ENCODE peak calls at places on chromosomes 2 and 18, in six cellular contexts. One of them, this sample, is unnamed.

GRCh38 chr18:31684279-31685096 is at the start of gene B4GALT6:
- DNase-seq in astrocyte of the spinal cord: peak; percentile 43
- DNase-seq in cardiac muscle cell: peak; percentile 34
- DNase-seq in progenitor cell of endocrine pancreas: peak; percentile 49
- DNase-seq in K562: peak; percentile 19
- DNase-seq in heart right ventricle: peak; percentile 11
- DNase-seq in this sample: no peak

GRCh38 chr2:151887164-151887563 is 58.9 kb upstream of the ARL5A start:
- DNase-seq in astrocyte of the spinal cord: no peak
- DNase-seq in cardiac muscle cell: no peak
- DNase-seq in progenitor cell of endocrine pancreas: no peak
- DNase-seq in K562: no peak
- DNase-seq in heart right ventricle: no peak
- DNase-seq in this sample: no peak

GRCh38 chr18:28183418-28184078 is 6.6 kb upstream of the CDH2 start:
- DNase-seq in astrocyte of the spinal cord: no peak
- DNase-seq in cardiac muscle cell: peak; percentile 47
- DNase-seq in progenitor cell of endocrine pancreas: no peak
- DNase-seq in K562: no peak
- DNase-seq in heart right ventricle: no peak
- DNase-seq in this sample: no peak

GRCh38 chr2:158889135-158889853 is 79.1 kb upstream of the TANC1 start:
- DNase-seq in astrocyte of the spinal cord: no peak
- DNase-seq in cardiac muscle cell: no peak
- DNase-seq in progenitor cell of endocrine pancreas: no peak
- DNase-seq in K562: no peak
- DNase-seq in heart right ventricle: no peak
- DNase-seq in this sample: no peak

GRCh38 chr2:44789971-44790721 is 151.4 kb upstream of the SIX3 start:
- DNase-seq in astrocyte of the spinal cord: no peak
- DNase-seq in cardiac muscle cell: no peak
- DNase-seq in progenitor cell of endocrine pancreas: no peak
- DNase-seq in K562: no peak
- DNase-seq in heart right ventricle: no peak
- DNase-seq in this sample: no peak

GRCh38 chr2:55585451-55586079 is 31.9 kb downstream of the PPP4R3B start:
- DNase-seq in astrocyte of the spinal cord: peak; percentile 77
- DNase-seq in cardiac muscle cell: peak; percentile 81
- DNase-seq in progenitor cell of endocrine pancreas: no peak
- DNase-seq in K562: no peak
- DNase-seq in heart right ventricle: no peak
- DNase-seq in this sample: no peak

GRCh38 chr2:167342769-167343168 is 454.5 kb downstream of the XIRP2 start:
- DNase-seq in astrocyte of the spinal cord: peak; percentile 18
- DNase-seq in cardiac muscle cell: peak; percentile 14
- DNase-seq in progenitor cell of endocrine pancreas: no peak
- DNase-seq in K562: no peak
- DNase-seq in heart right ventricle: no peak
- DNase-seq in this sample: no peak

GRCh38 chr2:241788572-241788971 is 11.9 kb downstream of the GAL3ST2 start:
- DNase-seq in astrocyte of the spinal cord: no peak
- DNase-seq in cardiac muscle cell: no peak
- DNase-seq in progenitor cell of endocrine pancreas: no peak
- DNase-seq in K562: no peak
- DNase-seq in heart right ventricle: no peak
- DNase-seq in this sample: no peak

GRCh38 chr18:48308027-48308635 is 101.1 kb downstream of the ZBTB7C start:
- DNase-seq in astrocyte of the spinal cord: no peak
- DNase-seq in cardiac muscle cell: no peak
- DNase-seq in progenitor cell of endocrine pancreas: no peak
- DNase-seq in K562: no peak
- DNase-seq in heart right ventricle: no peak
- DNase-seq in this sample: no peak

GRCh38 chr2:17709897-17710296 is 43.7 kb downstream of the SMC6 start:
- DNase-seq in astrocyte of the spinal cord: no peak
- DNase-seq in cardiac muscle cell: no peak
- DNase-seq in progenitor cell of endocrine pancreas: no peak
- DNase-seq in K562: no peak
- DNase-seq in heart right ventricle: no peak
- DNase-seq in this sample: no peak

GRCh38 chr2:20609349-20609994 is 41.4 kb downstream of the HS1BP3 start:
- DNase-seq in astrocyte of the spinal cord: peak; percentile 72
- DNase-seq in cardiac muscle cell: peak; percentile 88
- DNase-seq in progenitor cell of endocrine pancreas: no peak
- DNase-seq in K562: no peak
- DNase-seq in heart right ventricle: peak; percentile 80
- DNase-seq in this sample: no peak

GRCh38 chr2:102297891-102298290 is 13.5 kb upstream of the IL1RL1 start:
- DNase-seq in astrocyte of the spinal cord: no peak
- DNase-seq in cardiac muscle cell: peak; percentile 92
- DNase-seq in progenitor cell of endocrine pancreas: no peak
- DNase-seq in K562: no peak
- DNase-seq in heart right ventricle: no peak
- DNase-seq in this sample: no peak

GRCh38 chr2:122481717-122482116 is 726.3 kb downstream of the TSN start:
- DNase-seq in astrocyte of the spinal cord: no peak
- DNase-seq in cardiac muscle cell: peak; percentile 68
- DNase-seq in progenitor cell of endocrine pancreas: no peak
- DNase-seq in K562: no peak
- DNase-seq in heart right ventricle: no peak
- DNase-seq in this sample: no peak

GRCh38 chr2:111986116-111986900 is 68.8 kb upstream of the TMEM87B start:
- DNase-seq in astrocyte of the spinal cord: peak; percentile 18
- DNase-seq in cardiac muscle cell: no peak
- DNase-seq in progenitor cell of endocrine pancreas: no peak
- DNase-seq in K562: no peak
- DNase-seq in heart right ventricle: no peak
- DNase-seq in this sample: no peak

GRCh38 chr2:192146069-192147006 is 48.4 kb downstream of the TMEFF2 start:
- DNase-seq in astrocyte of the spinal cord: peak; percentile 83
- DNase-seq in cardiac muscle cell: peak; percentile 62
- DNase-seq in progenitor cell of endocrine pancreas: no peak
- DNase-seq in K562: no peak
- DNase-seq in heart right ventricle: no peak
- DNase-seq in this sample: no peak

GRCh38 chr18:32549248-32549842 is 78.7 kb upstream of the GAREM1 start:
- DNase-seq in astrocyte of the spinal cord: peak; percentile 44
- DNase-seq in cardiac muscle cell: peak; percentile 64
- DNase-seq in progenitor cell of endocrine pancreas: peak; percentile 29
- DNase-seq in K562: peak; percentile 48
- DNase-seq in heart right ventricle: peak; percentile 18
- DNase-seq in this sample: no peak

GRCh38 chr2:144357623-144358400 is 162.1 kb downstream of the ZEB2 start:
- DNase-seq in astrocyte of the spinal cord: peak; percentile 96
- DNase-seq in cardiac muscle cell: peak; percentile 92
- DNase-seq in progenitor cell of endocrine pancreas: no peak
- DNase-seq in K562: peak; percentile 43
- DNase-seq in heart right ventricle: peak; percentile 20
- DNase-seq in this sample: no peak

GRCh38 chr2:230797515-230798495 is 66.9 kb upstream of the ITM2C start:
- DNase-seq in astrocyte of the spinal cord: no peak
- DNase-seq in cardiac muscle cell: peak; percentile 40
- DNase-seq in progenitor cell of endocrine pancreas: no peak
- DNase-seq in K562: no peak
- DNase-seq in heart right ventricle: peak; percentile 19
- DNase-seq in this sample: no peak

GRCh38 chr2:138432971-138433370 is 68.6 kb upstream of the SPOPL start:
- DNase-seq in astrocyte of the spinal cord: no peak
- DNase-seq in cardiac muscle cell: peak; percentile 4
- DNase-seq in progenitor cell of endocrine pancreas: no peak
- DNase-seq in K562: no peak
- DNase-seq in heart right ventricle: no peak
- DNase-seq in this sample: no peak

GRCh38 chr2:236551843-236552542 is 17.6 kb upstream of the ACKR3 start:
- DNase-seq in astrocyte of the spinal cord: no peak
- DNase-seq in cardiac muscle cell: no peak
- DNase-seq in progenitor cell of endocrine pancreas: no peak
- DNase-seq in K562: no peak
- DNase-seq in heart right ventricle: no peak
- DNase-seq in this sample: peak; percentile 7

GRCh38 chr2:231541605-231542509 is 11.6 kb upstream of the NMUR1 start:
- DNase-seq in astrocyte of the spinal cord: no peak
- DNase-seq in cardiac muscle cell: peak; percentile 45
- DNase-seq in progenitor cell of endocrine pancreas: no peak
- DNase-seq in K562: peak; percentile 27
- DNase-seq in heart right ventricle: no peak
- DNase-seq in this sample: no peak

GRCh38 chr2:164554487-164554886 is 66.8 kb downstream of the GRB14 start:
- DNase-seq in astrocyte of the spinal cord: no peak
- DNase-seq in cardiac muscle cell: peak; percentile 13
- DNase-seq in progenitor cell of endocrine pancreas: no peak
- DNase-seq in K562: no peak
- DNase-seq in heart right ventricle: no peak
- DNase-seq in this sample: no peak

GRCh38 chr2:46815121-46815802 is 100.3 kb downstream of the MCFD2 start:
- DNase-seq in astrocyte of the spinal cord: no peak
- DNase-seq in cardiac muscle cell: no peak
- DNase-seq in progenitor cell of endocrine pancreas: no peak
- DNase-seq in K562: peak; percentile 40
- DNase-seq in heart right ventricle: no peak
- DNase-seq in this sample: peak; percentile 42

GRCh38 chr2:101766871-101767739 is 69.6 kb downstream of the MAP4K4 start:
- DNase-seq in astrocyte of the spinal cord: peak; percentile 96
- DNase-seq in cardiac muscle cell: peak; percentile 89
- DNase-seq in progenitor cell of endocrine pancreas: no peak
- DNase-seq in K562: no peak
- DNase-seq in heart right ventricle: no peak
- DNase-seq in this sample: no peak

GRCh38 chr2:129050116-129050515 is 731.4 kb upstream of the HS6ST1 start:
- DNase-seq in astrocyte of the spinal cord: no peak
- DNase-seq in cardiac muscle cell: no peak
- DNase-seq in progenitor cell of endocrine pancreas: no peak
- DNase-seq in K562: no peak
- DNase-seq in heart right ventricle: no peak
- DNase-seq in this sample: no peak

GRCh38 chr2:217413193-217413592 is 553.3 kb upstream of the TNP1 start:
- DNase-seq in astrocyte of the spinal cord: no peak
- DNase-seq in cardiac muscle cell: no peak
- DNase-seq in progenitor cell of endocrine pancreas: no peak
- DNase-seq in K562: no peak
- DNase-seq in heart right ventricle: no peak
- DNase-seq in this sample: no peak

GRCh38 chr2:11377915-11378649 is 33.6 kb upstream of the ROCK2 start:
- DNase-seq in astrocyte of the spinal cord: no peak
- DNase-seq in cardiac muscle cell: peak; percentile 68
- DNase-seq in progenitor cell of endocrine pancreas: no peak
- DNase-seq in K562: no peak
- DNase-seq in heart right ventricle: no peak
- DNase-seq in this sample: no peak

DNA sequence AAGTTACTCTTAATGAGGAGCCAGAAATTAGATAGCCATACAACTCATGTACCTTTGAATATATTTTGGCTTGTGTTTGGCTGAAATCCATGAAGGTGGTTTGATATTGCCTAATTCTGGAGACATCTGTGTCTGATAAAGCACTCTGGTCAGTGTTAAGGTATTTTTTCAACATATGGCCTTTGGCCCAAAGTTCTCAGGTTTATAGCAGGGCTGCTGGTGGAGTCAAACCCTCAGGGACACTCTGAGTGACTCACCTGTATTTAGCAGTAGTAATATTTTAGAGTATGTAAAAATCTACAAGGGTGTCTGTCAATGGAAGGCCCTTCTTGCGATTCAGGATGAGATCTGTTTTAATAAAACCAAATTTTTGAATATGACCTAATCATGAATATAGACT is 666.5 kb downstream of the SLC4A3 start:
- DNase-seq in astrocyte of the spinal cord: no peak
- DNase-seq in cardiac muscle cell: no peak
- DNase-seq in progenitor cell of endocrine pancreas: no peak
- DNase-seq in K562: no peak
- DNase-seq in heart right ventricle: no peak
- DNase-seq in this sample: no peak
- TF ChIP-seq CTCF in astrocyte of the spinal cord: no peak
- TF ChIP-seq CTCF in cardiac muscle cell: no peak
- TF ChIP-seq CTCF in progenitor cell of endocrine pancreas: no peak
- TF ChIP-seq CTCF in K562: no peak
- TF ChIP-seq CTCF in heart right ventricle: no peak
- TF ChIP-seq CTCF in this sample: no peak

GRCh38 chr2:69180974-69181373 is 168.0 kb downstream of the ANTXR1 start:
- DNase-seq in astrocyte of the spinal cord: no peak
- DNase-seq in cardiac muscle cell: no peak
- DNase-seq in progenitor cell of endocrine pancreas: no peak
- DNase-seq in K562: no peak
- DNase-seq in heart right ventricle: no peak
- DNase-seq in this sample: no peak
- TF ChIP-seq CTCF in astrocyte of the spinal cord: no peak
- TF ChIP-seq CTCF in cardiac muscle cell: no peak
- TF ChIP-seq CTCF in progenitor cell of endocrine pancreas: no peak
- TF ChIP-seq CTCF in K562: no peak
- TF ChIP-seq CTCF in heart right ventricle: no peak
- TF ChIP-seq CTCF in this sample: no peak

GRCh38 chr2:75710577-75711253 is at the start of gene GCFC2:
- DNase-seq in astrocyte of the spinal cord: peak; percentile 88
- DNase-seq in cardiac muscle cell: peak; percentile 94
- DNase-seq in progenitor cell of endocrine pancreas: peak; percentile 71
- DNase-seq in K562: peak; percentile 94
- DNase-seq in heart right ventricle: peak; percentile 87
- DNase-seq in this sample: peak; percentile 96
- TF ChIP-seq CTCF in astrocyte of the spinal cord: peak; percentile 33
- TF ChIP-seq CTCF in cardiac muscle cell: peak; percentile 34
- TF ChIP-seq CTCF in progenitor cell of endocrine pancreas: peak; percentile 57
- TF ChIP-seq CTCF in K562: peak; percentile 39
- TF ChIP-seq CTCF in heart right ventricle: peak; percentile 17
- TF ChIP-seq CTCF in this sample: peak; percentile 57

GRCh38 chr2:39919511-39920317 is 140.7 kb upstream of the THUMPD2 start:
- DNase-seq in astrocyte of the spinal cord: no peak
- DNase-seq in cardiac muscle cell: no peak
- DNase-seq in progenitor cell of endocrine pancreas: no peak
- DNase-seq in K562: no peak
- DNase-seq in heart right ventricle: no peak
- DNase-seq in this sample: no peak

GRCh38 chr2:39914949-39915348 is 135.9 kb upstream of the THUMPD2 start:
- DNase-seq in astrocyte of the spinal cord: no peak
- DNase-seq in cardiac muscle cell: no peak
- DNase-seq in progenitor cell of endocrine pancreas: no peak
- DNase-seq in K562: no peak
- DNase-seq in heart right ventricle: no peak
- DNase-seq in this sample: no peak

GRCh38 chr2:39918886-39919285 is 139.8 kb upstream of the THUMPD2 start:
- DNase-seq in astrocyte of the spinal cord: no peak
- DNase-seq in cardiac muscle cell: no peak
- DNase-seq in progenitor cell of endocrine pancreas: no peak
- DNase-seq in K562: no peak
- DNase-seq in heart right ventricle: no peak
- DNase-seq in this sample: no peak

GRCh38 chr2:39913648-39914456 is 134.8 kb upstream of the THUMPD2 start:
- DNase-seq in astrocyte of the spinal cord: peak; percentile 84
- DNase-seq in cardiac muscle cell: peak; percentile 86
- DNase-seq in progenitor cell of endocrine pancreas: no peak
- DNase-seq in K562: peak; percentile 55
- DNase-seq in heart right ventricle: peak; percentile 26
- DNase-seq in this sample: no peak
- TF ChIP-seq CTCF in astrocyte of the spinal cord: peak; percentile 68
- TF ChIP-seq CTCF in cardiac muscle cell: peak; percentile 71
- TF ChIP-seq CTCF in progenitor cell of endocrine pancreas: peak; percentile 90
- TF ChIP-seq CTCF in K562: peak; percentile 42
- TF ChIP-seq CTCF in heart right ventricle: peak; percentile 74
- TF ChIP-seq CTCF in this sample: peak; percentile 86